ENCODE peak calls at places on chromosomes 16 and 17, in four cellular contexts. B is AG04450; T is Calu3; Z is CD4-positive, alpha-beta T cell. M is an unnamed sample.

GRCh38 chr16:80054656-80055055 is 454.1 kb upstream of the MAF start:
- DNase-seq in Z (no peak), B (no peak), T (no peak), M (no peak)

GRCh38 chr17:1958134-1958881 is 66.8 kb downstream of the RTN4RL1 start:
- DNase-seq in T (no peak), Z (no peak), B (no peak), M (no peak)

GRCh38 chr17:63439682-63440081 is 6.4 kb downstream of the CYB561 start:
- DNase-seq in Z (no peak), B (no peak), T (no peak), M (no peak)

GRCh38 chr16:50313596-50314483 is 47.5 kb downstream of the ADCY7 start:
- DNase-seq in T (no peak), B (no peak), Z (peak; percentile 49), M (peak; percentile 82)

GRCh38 chr17:60305141-60305540 is 86.8 kb downstream of the USP32 start:
- DNase-seq in T (peak; percentile 22), Z (no peak), B (no peak), M (no peak)

GRCh38 chr16:29806096-29806579 is at the start of gene MAZ:
- DNase-seq in B (peak; percentile 82), Z (no peak), T (peak; percentile 85), M (peak; percentile 96)

GRCh38 chr16:3949287-3949686 is 68.8 kb upstream of the CREBBP start:
- DNase-seq in Z (no peak), B (no peak), T (no peak), M (no peak)

GRCh38 chr17:81165246-81166032 is at the start of gene PVALEF:
- DNase-seq in Z (no peak), T (no peak), B (no peak), M (peak; percentile 80)

GRCh38 chr16:82260212-82260795 is 90.3 kb upstream of the MPHOSPH6 start:
- DNase-seq in B (no peak), T (no peak), Z (no peak), M (no peak)

GRCh38 chr16:74608944-74609343 is 2.0 kb upstream of the GLG1 start:
- DNase-seq in Z (peak; percentile 68), B (no peak), T (no peak), M (no peak)

GRCh38 chr16:23245268-23245667 is 56.8 kb upstream of the SCNN1B start:
- DNase-seq in B (no peak), T (no peak), Z (no peak), M (no peak)

GRCh38 chr17:43619696-43620095 is 42.0 kb downstream of the MEOX1 start:
- DNase-seq in B (no peak), T (no peak), Z (no peak), M (no peak)

GRCh38 chr17:7932949-7933348 is 943 bp downstream of the CNTROB start:
- DNase-seq in B (no peak), T (peak; percentile 22), Z (no peak), M (peak; percentile 40)

GRCh38 chr16:56608876-56609462 is 585 bp downstream of the MT2A start:
- DNase-seq in B (no peak), Z (no peak), T (no peak), M (peak; percentile 25)

GRCh38 chr16:57472665-57473060 is 10.2 kb downstream of the POLR2C start:
- DNase-seq in T (no peak), Z (no peak), B (no peak), M (no peak)

GRCh38 chr17:80755650-80756405 is 211.2 kb downstream of the RPTOR start:
- DNase-seq in Z (no peak), T (no peak), B (no peak), M (no peak)

GRCh38 chr17:27824176-27824575 is 23.8 kb upstream of the NOS2 start:
- DNase-seq in T (no peak), B (no peak), Z (no peak), M (peak; percentile 31)

GRCh38 chr17:12519956-12520594 is 145.6 kb upstream of the MYOCD start:
- DNase-seq in Z (no peak), B (no peak), T (no peak), M (no peak)

GRCh38 chr17:36945959-36946725 is 2.6 kb upstream of the AATF start:
- DNase-seq in T (no peak), Z (no peak), B (no peak), M (no peak)

M was measured in Caco-2.